ENCODE peak calls at places on chromosomes 3 and 15, in five cellular contexts. One of them, this sample, is unnamed. For H3K9me3, the result is how much of the 10 kb centered on the place peaks cover.

GRCh38 chr3:153246805-153247204 is 84.8 kb downstream of the RAP2B start:
- DNase-seq in K562: no peak
- DNase-seq in H1: no peak
- DNase-seq in SK-N-SH: no peak
- DNase-seq in HepG2: no peak
- DNase-seq in this sample: no peak

GRCh38 chr3:37652851-37653250 is 208.8 kb upstream of the CTDSPL start:
- DNase-seq in SK-N-SH: no peak
- DNase-seq in HepG2: no peak
- DNase-seq in H1: no peak
- DNase-seq in K562: no peak
- DNase-seq in this sample: no peak

GRCh38 chr15:70995383-70995965 is 102.8 kb downstream of the LRRC49 start:
- DNase-seq in HepG2: no peak
- DNase-seq in SK-N-SH: no peak
- DNase-seq in K562: no peak
- DNase-seq in H1: no peak
- DNase-seq in this sample: no peak

GRCh38 chr3:115212615-115213014 is 65.5 kb upstream of the ZBTB20 start:
- DNase-seq in K562: no peak
- DNase-seq in SK-N-SH: no peak
- DNase-seq in HepG2: no peak
- DNase-seq in H1: no peak
- DNase-seq in this sample: no peak

GRCh38 chr15:30670056-30670455 is 44.1 kb downstream of the ARHGAP11B start:
- DNase-seq in SK-N-SH: no peak
- DNase-seq in HepG2: no peak
- DNase-seq in K562: no peak
- DNase-seq in H1: no peak
- DNase-seq in this sample: no peak

GRCh38 chr3:72818092-72818721 is 30.0 kb downstream of the SHQ1 start:
- DNase-seq in SK-N-SH: peak
- DNase-seq in H1: no peak
- DNase-seq in HepG2: no peak
- DNase-seq in K562: no peak
- DNase-seq in this sample: no peak

GRCh38 chr15:26235864-26236263 is 372.7 kb upstream of the ATP10A start:
- DNase-seq in H1: no peak
- DNase-seq in HepG2: no peak
- DNase-seq in K562: no peak
- DNase-seq in SK-N-SH: no peak
- DNase-seq in this sample: no peak

GRCh38 chr15:59244337-59244736 is 37.7 kb downstream of the LDHAL6B start:
- DNase-seq in H1: no peak
- DNase-seq in HepG2: no peak
- DNase-seq in K562: no peak
- DNase-seq in SK-N-SH: no peak
- DNase-seq in this sample: peak

GRCh38 chr3:94004301-94004910 is 24.0 kb downstream of the STX19 start:
- DNase-seq in H1: no peak
- DNase-seq in HepG2: peak
- DNase-seq in K562: peak
- DNase-seq in SK-N-SH: peak
- DNase-seq in this sample: peak

GRCh38 chr3:48157950-48158376 is 30.3 kb downstream of the CDC25A start:
- DNase-seq in HepG2: peak
- DNase-seq in SK-N-SH: peak
- DNase-seq in K562: peak
- DNase-seq in H1: peak
- DNase-seq in this sample: no peak

GRCh38 chr3:108110965-108111364 is 20.1 kb upstream of the CD47 start:
- DNase-seq in HepG2: no peak
- DNase-seq in K562: peak
- DNase-seq in H1: no peak
- DNase-seq in SK-N-SH: no peak
- DNase-seq in this sample: no peak

GRCh38 chr15:74768771-74769342 is 13.0 kb upstream of the CSK start:
- DNase-seq in SK-N-SH: peak
- DNase-seq in K562: peak
- DNase-seq in HepG2: peak
- DNase-seq in H1: no peak
- DNase-seq in this sample: no peak

GRCh38 chr15:51004103-51004536 is 90.6 kb downstream of the TNFAIP8L3 start:
- DNase-seq in H1: peak
- DNase-seq in K562: peak
- DNase-seq in HepG2: no peak
- DNase-seq in SK-N-SH: no peak
- DNase-seq in this sample: no peak

GRCh38 chr3:159635047-159635641 is 353.5 kb upstream of the IL12A start:
- DNase-seq in HepG2: no peak
- DNase-seq in K562: no peak
- DNase-seq in SK-N-SH: no peak
- DNase-seq in H1: no peak
- DNase-seq in this sample: no peak

GRCh38 chr15:63915888-63916731 is 82.4 kb upstream of the HERC1 start:
- DNase-seq in SK-N-SH: peak
- DNase-seq in HepG2: no peak
- DNase-seq in H1: no peak
- DNase-seq in K562: peak
- DNase-seq in this sample: no peak

GRCh38 chr3:114519415-114519814 is 225.6 kb downstream of the TIGIT start:
- DNase-seq in H1: no peak
- DNase-seq in HepG2: no peak
- DNase-seq in SK-N-SH: peak
- DNase-seq in K562: no peak
- DNase-seq in this sample: peak

GRCh38 chr15:65906396-65906795 is 37.1 kb downstream of the RAB11A start:
- DNase-seq in H1: no peak
- DNase-seq in K562: no peak
- DNase-seq in SK-N-SH: no peak
- DNase-seq in HepG2: no peak
- DNase-seq in this sample: no peak

DNA sequence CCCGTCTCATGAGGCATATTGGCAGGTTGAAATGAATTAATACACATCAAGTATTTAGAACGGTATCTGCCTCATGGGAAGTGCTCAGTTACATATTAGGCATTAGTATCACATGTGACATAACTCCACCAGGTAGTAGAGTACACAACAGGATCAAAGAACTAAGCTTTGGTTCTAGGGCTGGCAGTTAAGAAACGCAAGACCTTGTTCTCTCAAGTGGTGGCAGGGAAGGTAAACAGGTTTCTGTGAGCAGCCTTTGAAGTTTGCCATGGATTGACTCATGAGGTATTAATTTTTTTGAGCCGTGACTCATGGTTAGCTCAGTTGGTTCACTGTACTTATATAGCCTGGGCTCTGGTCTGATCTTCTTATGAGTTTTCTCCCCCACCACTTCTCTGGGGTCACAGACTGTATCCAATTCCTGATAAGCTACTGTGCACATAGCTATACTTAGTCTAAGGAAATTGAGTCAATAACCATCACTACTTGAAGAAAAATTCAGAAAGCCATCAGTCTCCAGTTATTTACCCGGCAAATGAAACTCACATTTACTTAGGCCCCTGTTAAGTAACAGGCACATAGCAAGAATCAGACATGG is 155.6 kb upstream of the STT3B start:
- DNase-seq in SK-N-SH: no peak
- DNase-seq in HepG2: peak
- DNase-seq in K562: no peak
- DNase-seq in H1: no peak
- DNase-seq in this sample: no peak
- TF ChIP-seq TAF1 in SK-N-SH: no peak
- TF ChIP-seq TAF1 in HepG2: no peak
- TF ChIP-seq TAF1 in K562: no peak
- TF ChIP-seq TAF1 in H1: no peak
- TF ChIP-seq TAF1 in this sample: no peak

GRCh38 chr15:47792231-47792630 is 74.9 kb downstream of the SEMA6D start:
- DNase-seq in H1: no peak
- DNase-seq in SK-N-SH: no peak
- DNase-seq in HepG2: no peak
- DNase-seq in K562: no peak
- DNase-seq in this sample: no peak
- TF ChIP-seq RAD21 in H1: no peak
- TF ChIP-seq RAD21 in SK-N-SH: no peak
- TF ChIP-seq RAD21 in HepG2: no peak
- TF ChIP-seq RAD21 in K562: no peak
- TF ChIP-seq RAD21 in this sample: no peak

GRCh38 chr3:177942911-177943310 is 593.3 kb upstream of the KCNMB2 start:
- DNase-seq in SK-N-SH: no peak
- DNase-seq in K562: no peak
- DNase-seq in H1: no peak
- DNase-seq in HepG2: no peak
- DNase-seq in this sample: no peak
- H3K9me3 ChIP-seq in SK-N-SH: under half
- H3K9me3 ChIP-seq in K562: under half
- H3K9me3 ChIP-seq in H1: under half
- H3K9me3 ChIP-seq in HepG2: under half
- H3K9me3 ChIP-seq in this sample: under half

GRCh38 chr3:174062923-174063322 is 665.4 kb downstream of the NLGN1 start:
- DNase-seq in HepG2: no peak
- DNase-seq in H1: no peak
- DNase-seq in K562: no peak
- DNase-seq in SK-N-SH: no peak
- DNase-seq in this sample: no peak

GRCh38 chr3:174072675-174073074 is 675.1 kb downstream of the NLGN1 start:
- DNase-seq in K562: no peak
- DNase-seq in H1: no peak
- DNase-seq in HepG2: no peak
- DNase-seq in SK-N-SH: no peak
- DNase-seq in this sample: no peak

DNA sequence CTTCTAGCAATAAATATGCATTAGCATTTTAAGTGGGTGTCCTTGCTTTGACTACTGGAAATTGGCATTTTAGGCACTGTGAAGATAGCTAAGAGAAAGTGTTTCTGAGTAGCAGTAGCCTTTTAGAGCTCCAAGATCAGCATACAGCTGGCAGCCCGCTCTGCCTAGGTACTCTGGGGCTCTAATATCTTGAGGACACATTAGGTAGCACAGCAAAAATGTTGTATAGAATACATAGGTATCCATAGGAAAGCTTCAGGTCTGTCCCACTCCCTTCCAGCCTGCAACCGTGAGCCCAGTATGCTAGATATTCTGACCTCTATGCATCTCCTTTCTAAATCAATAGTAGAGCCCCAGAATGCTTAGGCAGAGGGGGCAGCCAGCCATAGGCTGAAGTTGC is 670.5 kb downstream of the NLGN1 start:
- DNase-seq in H1: no peak
- DNase-seq in K562: no peak
- DNase-seq in HepG2: no peak
- DNase-seq in SK-N-SH: no peak
- DNase-seq in this sample: no peak
- TF ChIP-seq TAF1 in H1: no peak
- TF ChIP-seq TAF1 in K562: no peak
- TF ChIP-seq TAF1 in HepG2: no peak
- TF ChIP-seq TAF1 in SK-N-SH: no peak
- TF ChIP-seq TAF1 in this sample: no peak